ENCODE peak calls at places on chromosomes 7 and 10, in seven cellular contexts. One of them, this sample, is unnamed.

GRCh38 chr7:103075337-103075918 is 488 bp downstream of the ARMC10 start:
- DNase-seq in mesendoderm: peak
- DNase-seq in fibroblast of mammary gland: peak
- DNase-seq in AG10803: peak
- DNase-seq in Panc1: no peak
- DNase-seq in fibroblast of the aortic adventitia: peak
- DNase-seq in A549: peak
- DNase-seq in this sample: peak

GRCh38 chr7:47458057-47458456 is 123.9 kb downstream of the TNS3 start:
- DNase-seq in AG10803: peak
- DNase-seq in fibroblast of mammary gland: peak
- DNase-seq in mesendoderm: no peak
- DNase-seq in A549: no peak
- DNase-seq in Panc1: no peak
- DNase-seq in fibroblast of the aortic adventitia: peak
- DNase-seq in this sample: no peak

GRCh38 chr7:151024435-151025056 is at the start of gene ATG9B:
- DNase-seq in AG10803: no peak
- DNase-seq in mesendoderm: peak
- DNase-seq in fibroblast of the aortic adventitia: no peak
- DNase-seq in fibroblast of mammary gland: no peak
- DNase-seq in A549: no peak
- DNase-seq in Panc1: no peak
- DNase-seq in this sample: no peak

GRCh38 chr7:99762680-99763327 is 21.2 kb downstream of the CYP3A4 start:
- DNase-seq in mesendoderm: no peak
- DNase-seq in fibroblast of the aortic adventitia: peak
- DNase-seq in fibroblast of mammary gland: peak
- DNase-seq in A549: no peak
- DNase-seq in Panc1: no peak
- DNase-seq in AG10803: peak
- DNase-seq in this sample: no peak

GRCh38 chr10:75438275-75438674 is 6.9 kb downstream of the LRMDA start:
- DNase-seq in AG10803: no peak
- DNase-seq in mesendoderm: no peak
- DNase-seq in fibroblast of the aortic adventitia: no peak
- DNase-seq in Panc1: no peak
- DNase-seq in A549: no peak
- DNase-seq in fibroblast of mammary gland: no peak
- DNase-seq in this sample: no peak

GRCh38 chr7:46532571-46532970 is 611.5 kb upstream of the IGFBP3 start:
- DNase-seq in Panc1: no peak
- DNase-seq in mesendoderm: no peak
- DNase-seq in fibroblast of mammary gland: no peak
- DNase-seq in fibroblast of the aortic adventitia: no peak
- DNase-seq in A549: no peak
- DNase-seq in AG10803: no peak
- DNase-seq in this sample: no peak

GRCh38 chr10:27742926-27743735 is 2.5 kb downstream of the MKX start:
- DNase-seq in fibroblast of the aortic adventitia: no peak
- DNase-seq in Panc1: no peak
- DNase-seq in mesendoderm: peak
- DNase-seq in AG10803: peak
- DNase-seq in A549: no peak
- DNase-seq in fibroblast of mammary gland: no peak
- DNase-seq in this sample: no peak

GRCh38 chr7:45140827-45141226 is 16.8 kb upstream of the RAMP3 start:
- DNase-seq in Panc1: no peak
- DNase-seq in A549: no peak
- DNase-seq in fibroblast of the aortic adventitia: no peak
- DNase-seq in fibroblast of mammary gland: no peak
- DNase-seq in AG10803: no peak
- DNase-seq in mesendoderm: no peak
- DNase-seq in this sample: peak

GRCh38 chr7:130930260-130930659 is 196.3 kb upstream of the KLF14 start:
- DNase-seq in mesendoderm: no peak
- DNase-seq in Panc1: no peak
- DNase-seq in AG10803: no peak
- DNase-seq in A549: no peak
- DNase-seq in fibroblast of mammary gland: peak
- DNase-seq in fibroblast of the aortic adventitia: no peak
- DNase-seq in this sample: no peak

GRCh38 chr10:88960854-88961253 is 8.3 kb upstream of the ACTA2 start:
- DNase-seq in mesendoderm: no peak
- DNase-seq in fibroblast of the aortic adventitia: no peak
- DNase-seq in AG10803: no peak
- DNase-seq in fibroblast of mammary gland: no peak
- DNase-seq in Panc1: no peak
- DNase-seq in A549: no peak
- DNase-seq in this sample: no peak

GRCh38 chr10:30786131-30786530 is 156.6 kb upstream of the LYZL2 start:
- DNase-seq in fibroblast of the aortic adventitia: peak
- DNase-seq in fibroblast of mammary gland: peak
- DNase-seq in AG10803: peak
- DNase-seq in mesendoderm: no peak
- DNase-seq in A549: no peak
- DNase-seq in Panc1: no peak
- DNase-seq in this sample: no peak

GRCh38 chr10:58017719-58018367 is 249.9 kb downstream of the IPMK start:
- DNase-seq in fibroblast of mammary gland: peak
- DNase-seq in mesendoderm: no peak
- DNase-seq in Panc1: no peak
- DNase-seq in A549: peak
- DNase-seq in fibroblast of the aortic adventitia: peak
- DNase-seq in AG10803: peak
- DNase-seq in this sample: no peak

GRCh38 chr7:87645446-87645845 is 17.2 kb downstream of the RUNDC3B start:
- DNase-seq in Panc1: no peak
- DNase-seq in fibroblast of mammary gland: no peak
- DNase-seq in fibroblast of the aortic adventitia: no peak
- DNase-seq in A549: no peak
- DNase-seq in AG10803: no peak
- DNase-seq in mesendoderm: no peak
- DNase-seq in this sample: no peak

GRCh38 chr7:134520130-134520529 is 7.2 kb upstream of the AKR1B10 start:
- DNase-seq in AG10803: peak
- DNase-seq in fibroblast of the aortic adventitia: peak
- DNase-seq in Panc1: no peak
- DNase-seq in mesendoderm: no peak
- DNase-seq in A549: peak
- DNase-seq in fibroblast of mammary gland: peak
- DNase-seq in this sample: no peak

GRCh38 chr10:42982886-42983594 is 93.8 kb upstream of the RET start:
- DNase-seq in fibroblast of the aortic adventitia: no peak
- DNase-seq in Panc1: no peak
- DNase-seq in mesendoderm: no peak
- DNase-seq in fibroblast of mammary gland: no peak
- DNase-seq in AG10803: no peak
- DNase-seq in A549: no peak
- DNase-seq in this sample: no peak

GRCh38 chr7:30920584-30921539 is 9.2 kb downstream of the AQP1 start:
- DNase-seq in Panc1: no peak
- DNase-seq in fibroblast of the aortic adventitia: peak
- DNase-seq in fibroblast of mammary gland: peak
- DNase-seq in A549: no peak
- DNase-seq in AG10803: peak
- DNase-seq in mesendoderm: peak
- DNase-seq in this sample: no peak

GRCh38 chr7:41911792-41912191 is 208.9 kb upstream of the INHBA start:
- DNase-seq in fibroblast of the aortic adventitia: peak
- DNase-seq in AG10803: peak
- DNase-seq in mesendoderm: no peak
- DNase-seq in A549: no peak
- DNase-seq in fibroblast of mammary gland: peak
- DNase-seq in Panc1: no peak
- DNase-seq in this sample: no peak

GRCh38 chr7:77351539-77352004 is 64.6 kb downstream of the GSAP start:
- DNase-seq in fibroblast of the aortic adventitia: no peak
- DNase-seq in fibroblast of mammary gland: no peak
- DNase-seq in AG10803: no peak
- DNase-seq in mesendoderm: peak
- DNase-seq in Panc1: no peak
- DNase-seq in A549: no peak
- DNase-seq in this sample: peak

GRCh38 chr7:150970424-150970823 is 7.7 kb downstream of the KCNH2 start:
- DNase-seq in fibroblast of mammary gland: no peak
- DNase-seq in AG10803: no peak
- DNase-seq in fibroblast of the aortic adventitia: no peak
- DNase-seq in mesendoderm: no peak
- DNase-seq in Panc1: no peak
- DNase-seq in A549: no peak
- DNase-seq in this sample: no peak

GRCh38 chr7:90625051-90625450 is 28.9 kb downstream of the CDK14 start:
- DNase-seq in Panc1: no peak
- DNase-seq in fibroblast of the aortic adventitia: peak
- DNase-seq in A549: no peak
- DNase-seq in fibroblast of mammary gland: peak
- DNase-seq in mesendoderm: peak
- DNase-seq in AG10803: no peak
- DNase-seq in this sample: no peak
- H3K4me3 ChIP-seq in Panc1: no peak
- H3K4me3 ChIP-seq in fibroblast of the aortic adventitia: no peak
- H3K4me3 ChIP-seq in A549: no peak
- H3K4me3 ChIP-seq in fibroblast of mammary gland: no peak
- H3K4me3 ChIP-seq in mesendoderm: no peak
- H3K4me3 ChIP-seq in AG10803: no peak
- H3K4me3 ChIP-seq in this sample: no peak

GRCh38 chr7:1993776-1994740 is 238.7 kb downstream of the MAD1L1 start:
- DNase-seq in fibroblast of mammary gland: no peak
- DNase-seq in AG10803: no peak
- DNase-seq in A549: no peak
- DNase-seq in Panc1: no peak
- DNase-seq in mesendoderm: no peak
- DNase-seq in fibroblast of the aortic adventitia: no peak
- DNase-seq in this sample: no peak

GRCh38 chr7:1995426-1995825 is 237.3 kb downstream of the MAD1L1 start:
- DNase-seq in fibroblast of mammary gland: no peak
- DNase-seq in Panc1: no peak
- DNase-seq in mesendoderm: no peak
- DNase-seq in fibroblast of the aortic adventitia: no peak
- DNase-seq in AG10803: no peak
- DNase-seq in A549: no peak
- DNase-seq in this sample: no peak

GRCh38 chr7:1992554-1992953 is 240.2 kb downstream of the MAD1L1 start:
- DNase-seq in mesendoderm: no peak
- DNase-seq in fibroblast of the aortic adventitia: no peak
- DNase-seq in Panc1: no peak
- DNase-seq in A549: no peak
- DNase-seq in AG10803: no peak
- DNase-seq in fibroblast of mammary gland: no peak
- DNase-seq in this sample: no peak

GRCh38 chr7:1993031-1993685 is 239.6 kb downstream of the MAD1L1 start:
- DNase-seq in A549: no peak
- DNase-seq in fibroblast of mammary gland: peak
- DNase-seq in mesendoderm: no peak
- DNase-seq in AG10803: no peak
- DNase-seq in Panc1: no peak
- DNase-seq in fibroblast of the aortic adventitia: peak
- DNase-seq in this sample: no peak

DNA sequence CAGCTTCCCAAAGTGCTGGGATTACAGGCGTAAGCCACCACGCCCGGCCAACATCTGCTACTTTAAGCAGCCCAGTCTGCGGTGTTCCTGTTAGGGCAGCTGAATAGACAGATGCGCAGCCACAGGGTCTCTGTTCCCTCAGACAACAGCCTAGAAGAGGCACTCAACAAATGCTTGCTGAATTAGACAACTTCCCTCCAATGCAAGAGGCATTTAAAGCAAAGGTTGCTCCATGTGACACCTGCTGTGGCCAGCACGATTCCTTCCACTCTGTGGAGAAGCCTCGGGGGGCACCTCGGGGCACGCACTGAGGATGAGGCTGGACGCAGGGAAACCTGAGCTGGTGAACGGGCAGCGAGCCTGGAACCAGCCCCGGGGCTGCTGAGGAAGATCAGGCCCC is 237.8 kb downstream of the MAD1L1 start:
- DNase-seq in mesendoderm: no peak
- DNase-seq in Panc1: no peak
- DNase-seq in A549: no peak
- DNase-seq in fibroblast of mammary gland: no peak
- DNase-seq in AG10803: no peak
- DNase-seq in fibroblast of the aortic adventitia: no peak
- DNase-seq in this sample: no peak
- H3K4me3 ChIP-seq in mesendoderm: no peak
- H3K4me3 ChIP-seq in Panc1: no peak
- H3K4me3 ChIP-seq in A549: no peak
- H3K4me3 ChIP-seq in fibroblast of mammary gland: no peak
- H3K4me3 ChIP-seq in AG10803: no peak
- H3K4me3 ChIP-seq in fibroblast of the aortic adventitia: no peak
- H3K4me3 ChIP-seq in this sample: no peak

DNA sequence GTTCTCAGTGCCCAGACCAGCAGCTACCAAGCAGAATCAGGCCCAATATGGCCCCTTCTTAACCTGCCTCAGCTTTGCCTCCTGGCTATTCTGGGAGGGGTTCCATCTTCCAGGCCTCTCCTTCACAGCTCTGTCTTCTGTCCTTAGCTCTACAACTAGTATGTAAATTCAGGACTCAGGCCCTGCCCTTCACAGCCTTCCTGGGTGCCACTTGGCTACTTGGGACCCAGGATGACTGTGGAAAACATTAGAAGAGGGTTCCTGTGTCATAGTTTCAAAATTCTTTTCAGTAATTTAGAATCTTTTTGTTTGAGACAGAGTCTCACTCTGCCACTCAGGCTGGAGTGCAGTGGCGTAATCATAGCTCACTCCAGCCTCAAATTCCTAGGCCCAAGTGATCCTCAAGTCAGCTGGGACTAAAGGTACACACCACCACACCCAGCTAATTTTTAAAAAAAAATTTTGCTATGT is 33.2 kb upstream of the PAPSS2 start:
- DNase-seq in mesendoderm: peak
- DNase-seq in fibroblast of the aortic adventitia: no peak
- DNase-seq in fibroblast of mammary gland: no peak
- DNase-seq in A549: no peak
- DNase-seq in AG10803: no peak
- DNase-seq in Panc1: no peak
- DNase-seq in this sample: no peak
- H3K4me3 ChIP-seq in mesendoderm: no peak
- H3K4me3 ChIP-seq in fibroblast of the aortic adventitia: no peak
- H3K4me3 ChIP-seq in fibroblast of mammary gland: no peak
- H3K4me3 ChIP-seq in A549: no peak
- H3K4me3 ChIP-seq in AG10803: no peak
- H3K4me3 ChIP-seq in Panc1: no peak
- H3K4me3 ChIP-seq in this sample: no peak

GRCh38 chr7:144004703-144005102 is 4.6 kb downstream of the OR6B1 start:
- DNase-seq in fibroblast of the aortic adventitia: no peak
- DNase-seq in A549: no peak
- DNase-seq in mesendoderm: no peak
- DNase-seq in AG10803: no peak
- DNase-seq in Panc1: no peak
- DNase-seq in fibroblast of mammary gland: no peak
- DNase-seq in this sample: no peak

GRCh38 chr7:144000020-144000419 is at the start of gene OR6B1:
- DNase-seq in fibroblast of the aortic adventitia: no peak
- DNase-seq in Panc1: no peak
- DNase-seq in mesendoderm: no peak
- DNase-seq in AG10803: no peak
- DNase-seq in A549: no peak
- DNase-seq in fibroblast of mammary gland: no peak
- DNase-seq in this sample: no peak

GRCh38 chr7:144006029-144006428 is 5.9 kb downstream of the OR6B1 start:
- DNase-seq in fibroblast of mammary gland: no peak
- DNase-seq in mesendoderm: no peak
- DNase-seq in Panc1: no peak
- DNase-seq in A549: no peak
- DNase-seq in fibroblast of the aortic adventitia: no peak
- DNase-seq in AG10803: no peak
- DNase-seq in this sample: no peak

GRCh38 chr7:144001543-144001942 is 1.4 kb downstream of the OR6B1 start:
- DNase-seq in Panc1: no peak
- DNase-seq in A549: no peak
- DNase-seq in fibroblast of mammary gland: no peak
- DNase-seq in fibroblast of the aortic adventitia: no peak
- DNase-seq in AG10803: no peak
- DNase-seq in mesendoderm: no peak
- DNase-seq in this sample: no peak
- H3K4me3 ChIP-seq in Panc1: no peak
- H3K4me3 ChIP-seq in A549: no peak
- H3K4me3 ChIP-seq in fibroblast of mammary gland: no peak
- H3K4me3 ChIP-seq in fibroblast of the aortic adventitia: no peak
- H3K4me3 ChIP-seq in AG10803: no peak
- H3K4me3 ChIP-seq in mesendoderm: no peak
- H3K4me3 ChIP-seq in this sample: no peak